ENCODE peak calls at places on chromosomes 13 and 19, in nine cellular contexts. One of them, this sample, is unnamed.

GRCh38 chr19:36103842-36104552 is 6.9 kb upstream of the OVOL3 start:
- DNase-seq in breast epithelium: no peak
- DNase-seq in A549: peak; percentile 38
- DNase-seq in thyroid gland: no peak
- DNase-seq in HCT116: no peak
- DNase-seq in ovary: no peak
- DNase-seq in right lobe of liver: no peak
- DNase-seq in testis: no peak
- DNase-seq in IMR-90: peak; percentile 30
- DNase-seq in this sample: peak; percentile 68

GRCh38 chr19:43463381-43464088 is 1.9 kb downstream of the LYPD3 start:
- DNase-seq in ovary: peak; percentile 99
- DNase-seq in HCT116: peak; percentile 90
- DNase-seq in right lobe of liver: peak; percentile 100
- DNase-seq in IMR-90: peak; percentile 79
- DNase-seq in testis: peak; percentile 97
- DNase-seq in thyroid gland: peak; percentile 93
- DNase-seq in breast epithelium: peak; percentile 98
- DNase-seq in A549: peak; percentile 97
- DNase-seq in this sample: peak; percentile 92

GRCh38 chr13:41156611-41157010 is 24.0 kb upstream of the KBTBD6 start:
- DNase-seq in testis: no peak
- DNase-seq in IMR-90: no peak
- DNase-seq in A549: no peak
- DNase-seq in breast epithelium: no peak
- DNase-seq in ovary: no peak
- DNase-seq in HCT116: no peak
- DNase-seq in right lobe of liver: no peak
- DNase-seq in thyroid gland: no peak
- DNase-seq in this sample: no peak

GRCh38 chr19:47037766-47038165 is 10.7 kb downstream of the TMEM160 start:
- DNase-seq in right lobe of liver: no peak
- DNase-seq in thyroid gland: no peak
- DNase-seq in A549: no peak
- DNase-seq in HCT116: no peak
- DNase-seq in IMR-90: no peak
- DNase-seq in ovary: no peak
- DNase-seq in testis: no peak
- DNase-seq in breast epithelium: no peak
- DNase-seq in this sample: no peak

GRCh38 chr19:11798391-11799296 is at the start of gene ZNF491:
- DNase-seq in right lobe of liver: peak; percentile 95
- DNase-seq in IMR-90: peak; percentile 87
- DNase-seq in A549: no peak
- DNase-seq in thyroid gland: peak; percentile 98
- DNase-seq in HCT116: no peak
- DNase-seq in ovary: peak; percentile 92
- DNase-seq in testis: peak; percentile 95
- DNase-seq in breast epithelium: peak; percentile 82
- DNase-seq in this sample: peak; percentile 93

GRCh38 chr13:105144936-105145335 is 1390.5 kb downstream of the EFNB2 start:
- DNase-seq in breast epithelium: no peak
- DNase-seq in A549: no peak
- DNase-seq in HCT116: no peak
- DNase-seq in ovary: no peak
- DNase-seq in thyroid gland: no peak
- DNase-seq in IMR-90: no peak
- DNase-seq in right lobe of liver: no peak
- DNase-seq in testis: no peak
- DNase-seq in this sample: no peak

GRCh38 chr13:96100457-96101220 is 10.7 kb downstream of the HS6ST3 start:
- DNase-seq in right lobe of liver: no peak
- DNase-seq in A549: no peak
- DNase-seq in ovary: no peak
- DNase-seq in breast epithelium: no peak
- DNase-seq in IMR-90: no peak
- DNase-seq in HCT116: no peak
- DNase-seq in testis: no peak
- DNase-seq in thyroid gland: no peak
- DNase-seq in this sample: no peak

GRCh38 chr19:4566402-4567051 is 7.0 kb upstream of the SEMA6B start:
- DNase-seq in testis: no peak
- DNase-seq in A549: no peak
- DNase-seq in right lobe of liver: no peak
- DNase-seq in thyroid gland: no peak
- DNase-seq in IMR-90: no peak
- DNase-seq in breast epithelium: no peak
- DNase-seq in HCT116: no peak
- DNase-seq in ovary: no peak
- DNase-seq in this sample: no peak

DNA sequence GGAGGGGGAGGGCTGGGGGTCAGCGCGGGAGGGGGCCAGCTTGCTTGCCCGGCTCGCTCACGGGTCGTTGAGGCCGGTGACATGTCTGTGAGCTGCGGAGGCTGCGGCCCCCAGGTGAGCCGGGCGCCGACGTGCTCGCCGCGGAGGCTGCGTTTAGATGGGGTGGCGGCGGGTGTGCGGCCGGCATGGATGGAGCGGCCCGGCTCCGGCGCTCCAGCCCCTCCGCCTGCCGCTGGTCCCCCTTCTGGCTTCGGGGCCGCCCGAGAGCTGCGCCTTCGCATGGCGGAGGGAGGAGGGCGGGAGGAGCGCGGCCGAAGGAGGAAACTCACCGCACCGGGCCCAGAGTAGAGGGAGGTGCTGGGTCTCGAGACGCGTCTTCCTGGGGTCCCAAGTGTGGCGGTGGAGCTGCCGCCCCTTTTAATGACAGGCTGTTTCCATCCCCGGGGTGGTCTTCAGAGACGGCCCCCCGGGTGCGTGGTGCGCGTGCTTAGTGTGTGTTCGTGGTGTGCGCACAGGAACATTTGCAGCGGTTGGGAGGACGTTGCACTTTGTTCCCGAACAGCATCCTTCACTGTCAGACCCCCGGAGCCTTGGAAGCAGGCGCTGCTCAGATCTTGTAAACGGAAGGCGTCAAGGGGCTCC is at the start of gene AKAP11:
- DNase-seq in thyroid gland: no peak
- DNase-seq in A549: peak; percentile 15
- DNase-seq in HCT116: no peak
- DNase-seq in breast epithelium: peak; percentile 26
- DNase-seq in testis: peak; percentile 57
- DNase-seq in IMR-90: peak; percentile 28
- DNase-seq in right lobe of liver: peak; percentile 58
- DNase-seq in ovary: no peak
- DNase-seq in this sample: no peak
- TF ChIP-seq POLR2A in thyroid gland: peak; percentile 20
- TF ChIP-seq POLR2A in A549: peak; percentile 60
- TF ChIP-seq POLR2A in HCT116: peak; percentile 25
- TF ChIP-seq POLR2A in breast epithelium: no peak
- TF ChIP-seq POLR2A in testis: no peak
- TF ChIP-seq POLR2A in IMR-90: no peak
- TF ChIP-seq POLR2A in right lobe of liver: peak; percentile 30
- TF ChIP-seq POLR2A in ovary: peak; percentile 21
- TF ChIP-seq POLR2A in this sample: peak; percentile 70

GRCh38 chr19:45768644-45769053 is 403 bp downstream of the SIX5 start:
- DNase-seq in breast epithelium: peak; percentile 61
- DNase-seq in IMR-90: peak; percentile 41
- DNase-seq in right lobe of liver: no peak
- DNase-seq in A549: peak; percentile 79
- DNase-seq in thyroid gland: peak; percentile 50
- DNase-seq in ovary: no peak
- DNase-seq in testis: peak; percentile 26
- DNase-seq in HCT116: no peak
- DNase-seq in this sample: peak; percentile 40

GRCh38 chr19:45766919-45767346 is 2.1 kb downstream of the SIX5 start:
- DNase-seq in ovary: no peak
- DNase-seq in HCT116: no peak
- DNase-seq in right lobe of liver: no peak
- DNase-seq in testis: peak; percentile 24
- DNase-seq in thyroid gland: peak; percentile 46
- DNase-seq in IMR-90: peak; percentile 16
- DNase-seq in A549: no peak
- DNase-seq in breast epithelium: no peak
- DNase-seq in this sample: no peak

GRCh38 chr19:45769054-45769782 is at the start of gene SIX5:
- DNase-seq in right lobe of liver: peak; percentile 99
- DNase-seq in IMR-90: peak; percentile 97
- DNase-seq in testis: peak; percentile 97
- DNase-seq in ovary: peak; percentile 100
- DNase-seq in A549: peak; percentile 100
- DNase-seq in breast epithelium: peak; percentile 96
- DNase-seq in HCT116: peak; percentile 93
- DNase-seq in thyroid gland: peak; percentile 98
- DNase-seq in this sample: peak; percentile 85

GRCh38 chr19:45767410-45767880 is 1.6 kb downstream of the SIX5 start:
- DNase-seq in right lobe of liver: peak; percentile 79
- DNase-seq in breast epithelium: peak; percentile 83
- DNase-seq in IMR-90: peak; percentile 89
- DNase-seq in ovary: peak; percentile 84
- DNase-seq in HCT116: no peak
- DNase-seq in thyroid gland: peak; percentile 83
- DNase-seq in A549: peak; percentile 74
- DNase-seq in testis: peak; percentile 77
- DNase-seq in this sample: peak; percentile 73

DNA sequence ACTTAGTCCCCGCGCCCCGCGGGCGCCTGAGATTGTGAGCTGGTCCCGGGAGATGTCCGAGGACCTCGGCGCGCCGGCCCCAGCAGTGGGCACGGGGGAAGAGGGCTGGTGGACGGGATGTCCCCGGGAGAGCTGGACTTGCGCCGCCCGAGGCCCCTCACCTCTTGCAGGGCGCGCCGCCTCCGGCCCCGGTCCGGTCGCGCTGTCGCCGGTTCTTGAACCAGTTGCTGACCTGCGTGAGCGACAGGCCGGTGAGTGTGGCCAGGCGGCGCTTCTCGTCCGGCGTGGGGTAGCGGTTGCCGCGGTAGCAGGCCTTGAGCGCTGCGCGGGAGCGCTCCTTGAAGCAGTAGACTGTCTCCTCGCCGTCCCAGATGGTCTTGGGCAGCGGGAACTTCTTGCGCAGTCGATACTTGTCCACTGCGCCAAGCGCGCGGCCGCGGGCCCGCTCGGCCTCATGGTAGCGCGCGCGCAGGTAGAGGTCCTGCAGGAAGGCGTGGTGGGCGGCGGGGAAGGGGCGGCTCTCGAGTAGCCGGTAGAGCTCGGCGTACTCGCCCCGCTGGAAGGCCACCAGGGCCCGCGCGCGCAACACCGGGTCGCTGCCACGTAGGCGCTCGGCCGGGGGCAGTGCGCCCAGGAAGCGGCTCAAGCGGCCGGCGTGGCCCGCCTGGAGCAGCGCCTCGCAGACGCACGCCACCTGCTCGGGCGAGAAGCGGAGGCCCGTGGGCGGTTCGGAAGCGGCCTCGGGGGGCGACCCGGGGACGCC is 990 bp downstream of the SIX5 start:
- DNase-seq in A549: peak; percentile 89
- DNase-seq in ovary: peak; percentile 80
- DNase-seq in thyroid gland: peak; percentile 87
- DNase-seq in testis: peak; percentile 77
- DNase-seq in IMR-90: peak; percentile 65
- DNase-seq in HCT116: no peak
- DNase-seq in breast epithelium: peak; percentile 72
- DNase-seq in right lobe of liver: peak; percentile 78
- DNase-seq in this sample: peak; percentile 40
- TF ChIP-seq POLR2A in A549: peak; percentile 46
- TF ChIP-seq POLR2A in ovary: peak; percentile 20
- TF ChIP-seq POLR2A in thyroid gland: peak; percentile 88
- TF ChIP-seq POLR2A in testis: no peak
- TF ChIP-seq POLR2A in IMR-90: no peak
- TF ChIP-seq POLR2A in HCT116: no peak
- TF ChIP-seq POLR2A in breast epithelium: no peak
- TF ChIP-seq POLR2A in right lobe of liver: peak; percentile 64
- TF ChIP-seq POLR2A in this sample: peak; percentile 14

GRCh38 chr19:860481-861098 is 1.1 kb downstream of the CFD start:
- DNase-seq in ovary: no peak
- DNase-seq in right lobe of liver: peak; percentile 43
- DNase-seq in thyroid gland: peak; percentile 68
- DNase-seq in HCT116: peak; percentile 73
- DNase-seq in breast epithelium: peak; percentile 60
- DNase-seq in testis: peak; percentile 69
- DNase-seq in IMR-90: peak; percentile 75
- DNase-seq in A549: peak; percentile 89
- DNase-seq in this sample: peak; percentile 93

GRCh38 chr19:861099-861755 is 1.8 kb downstream of the CFD start:
- DNase-seq in HCT116: no peak
- DNase-seq in A549: no peak
- DNase-seq in thyroid gland: no peak
- DNase-seq in ovary: no peak
- DNase-seq in breast epithelium: no peak
- DNase-seq in IMR-90: no peak
- DNase-seq in right lobe of liver: peak; percentile 46
- DNase-seq in testis: no peak
- DNase-seq in this sample: no peak

GRCh38 chr19:858284-858683 is 1.2 kb upstream of the CFD start:
- DNase-seq in ovary: no peak
- DNase-seq in right lobe of liver: no peak
- DNase-seq in HCT116: no peak
- DNase-seq in IMR-90: no peak
- DNase-seq in breast epithelium: no peak
- DNase-seq in A549: no peak
- DNase-seq in testis: no peak
- DNase-seq in thyroid gland: no peak
- DNase-seq in this sample: no peak

GRCh38 chr19:861756-862528 is 2.5 kb downstream of the CFD start:
- DNase-seq in testis: peak; percentile 68
- DNase-seq in A549: peak; percentile 78
- DNase-seq in IMR-90: no peak
- DNase-seq in HCT116: peak; percentile 63
- DNase-seq in right lobe of liver: no peak
- DNase-seq in breast epithelium: no peak
- DNase-seq in ovary: peak; percentile 62
- DNase-seq in thyroid gland: no peak
- DNase-seq in this sample: no peak

GRCh38 chr19:858868-859843 is at the start of gene CFD:
- DNase-seq in thyroid gland: no peak
- DNase-seq in ovary: no peak
- DNase-seq in A549: no peak
- DNase-seq in right lobe of liver: no peak
- DNase-seq in testis: peak; percentile 58
- DNase-seq in IMR-90: no peak
- DNase-seq in HCT116: no peak
- DNase-seq in breast epithelium: no peak
- DNase-seq in this sample: no peak
- TF ChIP-seq POLR2A in thyroid gland: no peak
- TF ChIP-seq POLR2A in ovary: no peak
- TF ChIP-seq POLR2A in A549: peak; percentile 27
- TF ChIP-seq POLR2A in right lobe of liver: peak; percentile 57
- TF ChIP-seq POLR2A in testis: no peak
- TF ChIP-seq POLR2A in IMR-90: no peak
- TF ChIP-seq POLR2A in HCT116: no peak
- TF ChIP-seq POLR2A in breast epithelium: no peak
- TF ChIP-seq POLR2A in this sample: no peak

GRCh38 chr13:76157926-76158325 is 521.8 kb downstream of the LMO7 start:
- DNase-seq in IMR-90: no peak
- DNase-seq in A549: no peak
- DNase-seq in ovary: no peak
- DNase-seq in testis: no peak
- DNase-seq in HCT116: no peak
- DNase-seq in thyroid gland: no peak
- DNase-seq in right lobe of liver: no peak
- DNase-seq in breast epithelium: no peak
- DNase-seq in this sample: no peak

GRCh38 chr13:76164290-76164689 is 528.2 kb downstream of the LMO7 start:
- DNase-seq in ovary: no peak
- DNase-seq in thyroid gland: no peak
- DNase-seq in testis: peak; percentile 15
- DNase-seq in breast epithelium: no peak
- DNase-seq in right lobe of liver: no peak
- DNase-seq in A549: no peak
- DNase-seq in HCT116: no peak
- DNase-seq in IMR-90: no peak
- DNase-seq in this sample: no peak

DNA sequence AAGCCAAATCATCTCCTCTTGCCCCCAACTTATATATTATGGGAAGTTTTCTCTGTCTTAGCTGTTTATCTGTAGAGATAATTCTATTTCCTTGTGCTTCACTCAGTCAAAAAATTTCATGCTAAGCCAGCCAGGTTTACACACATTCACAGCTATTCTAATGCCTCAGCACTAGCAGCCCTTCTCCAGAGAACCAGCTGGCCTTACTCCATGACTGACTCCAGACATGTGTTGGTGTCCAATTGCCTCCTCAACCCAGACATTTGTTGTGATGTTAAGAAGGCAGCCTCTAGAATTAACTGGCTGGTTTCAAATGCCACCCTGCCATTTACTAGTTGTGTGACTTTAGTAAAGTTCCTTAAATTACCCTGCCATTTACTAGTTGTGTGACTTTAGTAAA is 525.0 kb downstream of the LMO7 start:
- DNase-seq in right lobe of liver: no peak
- DNase-seq in breast epithelium: no peak
- DNase-seq in testis: peak; percentile 37
- DNase-seq in thyroid gland: peak; percentile 4
- DNase-seq in ovary: no peak
- DNase-seq in A549: no peak
- DNase-seq in IMR-90: peak; percentile 17
- DNase-seq in HCT116: no peak
- DNase-seq in this sample: no peak
- TF ChIP-seq POLR2A in right lobe of liver: no peak
- TF ChIP-seq POLR2A in breast epithelium: no peak
- TF ChIP-seq POLR2A in testis: no peak
- TF ChIP-seq POLR2A in thyroid gland: no peak
- TF ChIP-seq POLR2A in ovary: no peak
- TF ChIP-seq POLR2A in A549: no peak
- TF ChIP-seq POLR2A in IMR-90: no peak
- TF ChIP-seq POLR2A in HCT116: no peak
- TF ChIP-seq POLR2A in this sample: no peak

This sample was measured in H54.